ENCODE peak calls at places on chromosomes 2 and 18, in four cellular contexts. G is HL-60, N is astrocyte of the spinal cord, X is globus pallidus. L is an unnamed sample.

GRCh38 chr2:132374961-132375360 is 41.6 kb upstream of the GPR39 start:
- DNase-seq in G (no peak), N (no peak), X (peak; percentile 7), L (no peak)

GRCh38 chr2:47075361-47076125 is 79.6 kb downstream of the STPG4 start:
- DNase-seq in G (no peak), N (no peak), X (no peak), L (no peak)

GRCh38 chr2:27100036-27100435 is 13.5 kb downstream of the KHK start:
- DNase-seq in G (no peak), N (no peak), X (no peak), L (no peak)

GRCh38 chr2:15337996-15338666 is 223.0 kb downstream of the NBAS start:
- DNase-seq in G (no peak), N (no peak), X (no peak), L (no peak)

GRCh38 chr2:121480826-121481225 is 49.9 kb upstream of the RNU4ATAC start:
- DNase-seq in G (no peak), N (peak; percentile 95), X (no peak), L (peak; percentile 65)

GRCh38 chr18:6382968-6383367 is 31.7 kb downstream of the L3MBTL4 start:
- DNase-seq in G (no peak), N (no peak), X (no peak), L (no peak)

GRCh38 chr2:218963597-218963996 is 4.1 kb downstream of the CDK5R2 start:
- DNase-seq in G (no peak), N (no peak), X (no peak), L (no peak)

GRCh38 chr2:121791801-121792221 is 36.4 kb downstream of the TSN start:
- DNase-seq in G (no peak), N (no peak), X (no peak), L (no peak)

GRCh38 chr2:109275120-109276040 is 146.4 kb downstream of the SH3RF3 start:
- DNase-seq in G (peak; percentile 87), N (no peak), X (no peak), L (no peak)

GRCh38 chr2:59233448-59233847 is 992.3 kb upstream of the FANCL start:
- DNase-seq in G (no peak), N (no peak), X (no peak), L (no peak)

GRCh38 chr2:9138507-9139085 is 68.0 kb upstream of the ASAP2 start:
- DNase-seq in G (no peak), N (no peak), X (no peak), L (no peak)

GRCh38 chr2:120620025-120620793 is 115.5 kb upstream of the GLI2 start:
- DNase-seq in G (peak; percentile 66), N (peak; percentile 43), X (no peak), L (no peak)

GRCh38 chr2:28160986-28161425 is 231.7 kb upstream of the FOSL2 start:
- DNase-seq in G (no peak), N (peak; percentile 80), X (no peak), L (no peak)

GRCh38 chr2:130818809-130819208 is 17.9 kb upstream of the ARHGEF4 start:
- DNase-seq in G (no peak), N (no peak), X (no peak), L (no peak)

GRCh38 chr2:237573721-237574415 is 7.5 kb downstream of the PRLH start:
- DNase-seq in G (no peak), N (no peak), X (no peak), L (no peak)

GRCh38 chr2:241399941-241400922 is 44.1 kb downstream of the FARP2 start:
- DNase-seq in G (no peak), N (no peak), X (no peak), L (no peak)

GRCh38 chr18:35861367-35862114 is 110.9 kb upstream of the RMP24 start:
- DNase-seq in G (no peak), N (peak; percentile 8), X (no peak), L (no peak)

GRCh38 chr2:42046819-42047487 is 868 bp upstream of the PKDCC start:
- DNase-seq in G (no peak), N (no peak), X (no peak), L (peak; percentile 40)

GRCh38 chr2:221343524-221343923 is 228.6 kb downstream of the EPHA4 start:
- DNase-seq in G (no peak), N (no peak), X (no peak), L (no peak)

GRCh38 chr2:20724500-20725053 is 57.6 kb downstream of the GDF7 start:
- DNase-seq in G (no peak), N (no peak), X (no peak), L (no peak)

GRCh38 chr2:232321156-232321816 is 57.3 kb upstream of the ALPP start:
- DNase-seq in G (no peak), N (no peak), X (no peak), L (no peak)

GRCh38 chr2:10524841-10525572 is 76.9 kb upstream of the ODC1 start:
- DNase-seq in G (no peak), N (no peak), X (no peak), L (no peak)

GRCh38 chr2:207746131-207746530 is 23.6 kb downstream of the FZD5 start:
- DNase-seq in G (peak; percentile 71), N (peak; percentile 74), X (peak; percentile 80), L (peak; percentile 61)

GRCh38 chr2:227826019-227826521 is 12.4 kb downstream of the CCL20 start:
- DNase-seq in G (no peak), N (no peak), X (peak; percentile 47), L (no peak)

GRCh38 chr2:170652637-170653417 is 62.3 kb upstream of the SP5 start:
- DNase-seq in G (no peak), N (no peak), X (no peak), L (no peak)

GRCh38 chr18:60982296-60982695 is 350.9 kb upstream of the CDH20 start:
- DNase-seq in G (no peak), N (no peak), X (no peak), L (no peak)

GRCh38 chr2:158325031-158325781 is 131.3 kb downstream of the CCDC148 start:
- DNase-seq in G (no peak), N (peak; percentile 42), X (no peak), L (no peak)

GRCh38 chr2:50535971-50536759 is 495.8 kb downstream of the NRXN1 start:
- DNase-seq in G (peak; percentile 6), N (peak; percentile 32), X (peak; percentile 29), L (peak; percentile 47)

GRCh38 chr2:176127769-176128072 is 1.8 kb upstream of the HOXD8 start:
- DNase-seq in G (no peak), N (no peak), X (no peak), L (no peak)

GRCh38 chr2:171814883-171815282 is 79.2 kb downstream of the SLC25A12 start:
- DNase-seq in G (no peak), N (no peak), X (no peak), L (no peak)

GRCh38 chr2:212427031-212427430 is 111.6 kb downstream of the ERBB4 start:
- DNase-seq in G (no peak), N (no peak), X (no peak), L (no peak)

GRCh38 chr2:180015951-180016709 is 9.0 kb upstream of the CWC22 start:
- DNase-seq in G (no peak), N (peak; percentile 69), X (no peak), L (no peak)

GRCh38 chr18:53843113-53843512 is 381.4 kb downstream of the MBD2 start:
- DNase-seq in G (no peak), N (no peak), X (no peak), L (no peak)

GRCh38 chr2:130883520-130883919 is 46.8 kb downstream of the ARHGEF4 start:
- DNase-seq in G (no peak), N (no peak), X (no peak), L (no peak)

GRCh38 chr18:48514786-48515185 is 24.0 kb upstream of the CTIF start:
- DNase-seq in G (no peak), N (peak; percentile 26), X (peak; percentile 81), L (peak; percentile 96)

GRCh38 chr2:171516793-171517192 is 5.5 kb upstream of the CYBRD1 start:
- DNase-seq in G (no peak), N (no peak), X (no peak), L (no peak)

GRCh38 chr2:240402566-240403295 is 32.7 kb upstream of the GPC1 start:
- DNase-seq in G (no peak), N (no peak), X (no peak), L (no peak)